ENCODE peak calls at places on chromosomes 4 and X, in seven cellular contexts. T, L, H, C, B, F and N are unnamed samples.

GRCh38 chr4:100168521-100168920 is 21.7 kb downstream of the DDIT4L start:
- DNase-seq in H (no peak), B (no peak), L (no peak), F (no peak), C (no peak), T (no peak), N (peak; percentile 50)

GRCh38 chrX:116667346-116667745 is 204.6 kb upstream of the CT83 start:
- DNase-seq in L (no peak), B (peak; percentile 24), F (no peak), T (no peak), C (peak; percentile 3), H (no peak), N (no peak)

GRCh38 chrX:136658151-136658550 is 10.2 kb downstream of the CD40LG start:
- DNase-seq in C (no peak), F (no peak), B (no peak), H (no peak), L (no peak), T (no peak), N (no peak)

GRCh38 chr4:177190995-177191568 is 118.6 kb upstream of the NEIL3 start:
- DNase-seq in L (no peak), B (no peak), T (no peak), H (no peak), F (no peak), C (no peak), N (no peak)

GRCh38 chr4:57501715-57502114 is 391.5 kb upstream of the IGFBP7 start:
- DNase-seq in C (no peak), H (peak; percentile 23), B (no peak), T (no peak), L (no peak), F (no peak), N (no peak)

GRCh38 chrX:153925387-153925738 is 701 bp downstream of the ARHGAP4 start:
- DNase-seq in B (no peak), T (no peak), F (no peak), L (no peak), C (no peak), H (no peak), N (no peak)

GRCh38 chrX:124362072-124362471 is 15.7 kb downstream of the SH2D1A start:
- DNase-seq in C (no peak), F (no peak), T (no peak), L (no peak), H (no peak), B (no peak), N (no peak)

GRCh38 chr4:112418092-112418491 is 97.9 kb downstream of the NEUROG2 start:
- DNase-seq in B (no peak), C (peak; percentile 60), L (no peak), T (peak; percentile 17), H (no peak), F (no peak), N (no peak)

GRCh38 chrX:67732864-67733263 is 189.0 kb downstream of the AR start:
- DNase-seq in T (no peak), F (no peak), C (no peak), B (no peak), H (no peak), L (no peak), N (no peak)

GRCh38 chrX:41559235-41559634 is 112.1 kb downstream of the NYX start:
- DNase-seq in H (no peak), F (no peak), L (no peak), C (no peak), T (no peak), B (no peak), N (peak; percentile 1)

GRCh38 chr4:86338521-86338920 is 21.3 kb downstream of the MAPK10 start:
- DNase-seq in L (no peak), T (no peak), B (no peak), C (no peak), F (no peak), H (no peak), N (no peak)

GRCh38 chr4:106898621-106899230 is 137.4 kb downstream of the DKK2 start:
- DNase-seq in T (peak; percentile 61), B (no peak), L (no peak), F (no peak), H (peak; percentile 35), C (peak; percentile 82), N (peak; percentile 50)

GRCh38 chr4:95428216-95429085 is 120.3 kb downstream of the UNC5C start:
- DNase-seq in F (no peak), C (peak; percentile 24), B (no peak), H (no peak), T (no peak), L (no peak), N (no peak)

GRCh38 chrX:120517936-120518335 is 42.8 kb downstream of the CUL4B start:
- DNase-seq in B (no peak), H (no peak), C (no peak), L (no peak), T (no peak), F (no peak), N (no peak)

GRCh38 chrX:16185725-16186136 is 18.4 kb downstream of the MAGEB17 start:
- DNase-seq in T (no peak), H (no peak), L (no peak), C (no peak), F (no peak), B (no peak), N (peak; percentile 57)

GRCh38 chr4:46389301-46389761 is 597 bp downstream of the GABRA2 start:
- DNase-seq in H (no peak), C (peak; percentile 68), F (no peak), T (no peak), B (peak; percentile 45), L (peak; percentile 63), N (no peak)

GRCh38 chr4:141654098-141654497 is 17.7 kb downstream of the IL15 start:
- DNase-seq in F (no peak), H (peak; percentile 55), L (no peak), B (no peak), C (peak; percentile 77), T (peak; percentile 64), N (peak; percentile 62)

GRCh38 chr4:57020467-57021101 is 41.9 kb downstream of the POLR2B start:
- DNase-seq in L (no peak), T (no peak), F (no peak), B (no peak), C (no peak), H (no peak), N (no peak)

GRCh38 chrX:69424161-69424560 is 80.0 kb upstream of the NALF2 start:
- DNase-seq in L (no peak), T (no peak), F (no peak), C (peak; percentile 15), H (no peak), B (no peak), N (no peak)

GRCh38 chr4:142405021-142405991 is 440.8 kb downstream of the INPP4B start:
- DNase-seq in T (no peak), C (peak; percentile 9), F (no peak), B (no peak), L (no peak), H (peak; percentile 59), N (no peak)

DNA sequence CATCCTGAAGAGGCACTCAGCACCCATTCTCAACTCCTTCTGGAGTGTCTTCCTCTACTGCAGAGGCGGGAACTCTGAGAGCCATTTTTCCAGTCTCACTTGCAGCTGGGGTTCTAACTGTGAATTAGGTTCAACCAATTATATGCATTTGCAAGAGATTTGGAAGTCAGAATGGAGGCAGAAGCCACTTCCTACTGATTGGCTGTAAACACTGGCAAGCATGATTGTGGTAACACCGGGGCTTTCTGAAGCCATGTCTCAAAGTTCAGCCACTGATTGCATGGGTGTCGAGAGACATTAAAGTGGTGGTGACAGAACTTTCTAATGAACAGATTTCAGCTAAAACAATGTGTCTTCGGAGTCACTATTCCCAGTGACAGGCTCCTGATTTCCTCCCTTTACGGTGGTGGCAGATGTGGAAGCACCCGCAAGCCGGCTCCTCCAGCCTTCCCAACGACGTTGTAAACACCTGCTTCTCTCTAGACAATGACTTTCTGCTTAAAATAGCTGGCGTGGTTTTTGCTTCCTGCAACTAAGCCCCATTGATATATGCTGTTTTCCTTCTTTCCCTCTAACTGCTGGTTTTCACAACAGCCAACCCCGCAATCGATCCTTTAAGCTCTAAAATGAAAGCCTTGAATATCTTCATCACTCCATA is 92.0 kb downstream of the IRF2 start:
- DNase-seq in F (no peak), C (no peak), B (no peak), H (peak; percentile 18), T (no peak), L (no peak), N (no peak)
- H3K4me3 ChIP-seq in F (no peak overlapping the region), C (no peak overlapping the region), B (no peak overlapping the region), H (no peak overlapping the region), T (no peak overlapping the region), L (no peak overlapping the region), N (no peak overlapping the region)

DNA sequence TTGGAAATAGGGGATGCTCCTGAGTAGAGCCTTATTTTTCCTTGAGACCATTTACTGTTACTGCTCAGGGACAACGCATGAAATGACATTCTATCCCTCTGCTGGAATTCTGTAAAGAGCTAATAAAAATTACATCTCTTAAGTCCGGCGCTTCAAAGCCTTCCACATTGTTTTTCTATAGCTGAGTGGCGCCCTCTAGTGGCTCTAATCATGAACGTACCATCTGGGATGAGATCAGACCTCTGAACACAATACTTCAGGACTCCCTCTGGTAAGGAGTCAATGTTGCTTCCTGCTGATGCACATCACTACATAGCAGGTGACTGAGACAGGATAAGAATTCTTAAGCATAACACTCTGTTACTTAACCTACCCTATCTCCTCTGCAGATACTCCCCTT is 6.0 kb downstream of the HMGN5 start:
- DNase-seq in C (peak; percentile 60), H (peak; percentile 76), L (no peak), F (no peak), B (no peak), T (peak; percentile 41), N (peak; percentile 24)
- H3K4me1 ChIP-seq in C (no peaks in the 10 kb centered on the region), H (no peaks in the 10 kb centered on the region), L (no peaks in the 10 kb centered on the region), F (no peaks in the 10 kb centered on the region), B (no peaks in the 10 kb centered on the region), T (no peaks in the 10 kb centered on the region), N (no peaks in the 10 kb centered on the region)

DNA sequence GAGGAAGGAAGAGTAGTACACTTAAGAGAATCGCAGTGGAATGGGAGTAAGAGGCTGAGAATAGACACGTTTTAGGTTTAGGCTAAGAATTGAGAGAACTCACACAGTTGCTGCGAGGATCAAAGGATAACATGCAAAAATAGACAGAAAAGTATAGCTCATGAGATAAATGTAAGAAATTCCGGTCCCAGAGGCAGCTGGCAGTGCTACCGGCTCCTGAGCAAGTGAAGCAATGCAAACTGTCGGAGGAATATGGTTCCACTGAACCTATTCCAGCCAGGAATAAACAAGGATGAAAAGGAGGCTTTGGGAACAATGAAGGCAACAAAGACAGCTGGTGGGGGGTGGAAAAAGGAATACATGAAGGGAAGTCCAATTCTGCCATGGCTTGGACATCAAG is 191.8 kb downstream of the QDPR start:
- DNase-seq in H (no peak), T (no peak), B (no peak), F (no peak), C (no peak), L (no peak), N (no peak)
- H3K9me3 ChIP-seq in H (no peaks in the 10 kb centered on the region), T (no peaks in the 10 kb centered on the region), B (no peaks in the 10 kb centered on the region), F (no peaks in the 10 kb centered on the region), C (no peaks in the 10 kb centered on the region), L (no peaks in the 10 kb centered on the region), N (peaks cover 13% of the 10 kb centered on the region)

GRCh38 chrX:644304-645023 is 13.9 kb downstream of the SHOX start:
- DNase-seq in C (peak; percentile 73), B (no peak), H (peak; percentile 1), L (no peak), T (no peak), F (no peak), N (peak; percentile 31)
- H3K4me3 ChIP-seq in C (peak overlapping the region; percentile 41), B (no peak overlapping the region), H (no peak overlapping the region), L (peak overlapping the region; percentile 11), T (no peak overlapping the region), F (no peak overlapping the region), N (no peak overlapping the region)

DNA sequence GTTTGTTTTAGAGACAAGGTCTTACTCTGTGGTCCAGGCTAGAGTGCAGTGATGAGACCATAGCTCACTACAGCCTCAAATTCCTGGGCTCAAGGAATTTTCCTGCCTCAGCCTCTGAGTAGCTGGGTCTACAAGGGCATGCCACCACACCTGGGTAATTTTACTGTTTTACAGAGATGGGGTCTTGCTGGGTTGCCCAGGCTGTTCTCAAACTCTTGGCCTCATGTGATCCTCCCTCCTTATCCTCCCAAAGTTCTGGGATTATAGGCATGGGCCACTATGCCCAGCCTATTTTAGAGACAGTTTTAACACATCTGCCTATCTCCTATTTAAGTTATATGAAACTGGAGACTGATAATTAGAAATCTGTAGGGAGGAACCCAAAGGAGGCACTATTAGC is 53.8 kb downstream of the SPRY1 start:
- DNase-seq in B (no peak), H (no peak), T (no peak), C (no peak), L (no peak), F (no peak), N (no peak)
- H3K4me1 ChIP-seq in B (peaks cover 8% of the 10 kb centered on the region), H (no peaks in the 10 kb centered on the region), T (no peaks in the 10 kb centered on the region), C (peaks cover 15% of the 10 kb centered on the region), L (no peaks in the 10 kb centered on the region), F (no peaks in the 10 kb centered on the region), N (peaks cover 34% of the 10 kb centered on the region)